ENCODE peak calls at places on chromosomes 13 and 19, in six cellular contexts. One of them, this sample, is unnamed.

GRCh38 chr19:55460670-55461258 is 678 bp downstream of the ISOC2 start:
- DNase-seq in ovary: peak; percentile 90
- DNase-seq in BJ: peak; percentile 34
- DNase-seq in foreskin fibroblast: peak; percentile 81
- DNase-seq in gastrocnemius medialis: peak; percentile 78
- DNase-seq in HFFc6: peak; percentile 48
- DNase-seq in this sample: peak; percentile 67

GRCh38 chr13:85700909-85701308 is 98.3 kb downstream of the SLITRK6 start:
- DNase-seq in ovary: no peak
- DNase-seq in BJ: no peak
- DNase-seq in foreskin fibroblast: no peak
- DNase-seq in gastrocnemius medialis: no peak
- DNase-seq in HFFc6: no peak
- DNase-seq in this sample: no peak

GRCh38 chr13:60226507-60226906 is 62.8 kb upstream of the DIAPH3 start:
- DNase-seq in ovary: no peak
- DNase-seq in BJ: no peak
- DNase-seq in foreskin fibroblast: peak; percentile 16
- DNase-seq in gastrocnemius medialis: no peak
- DNase-seq in HFFc6: peak; percentile 49
- DNase-seq in this sample: peak; percentile 4

GRCh38 chr13:52695856-52696255 is 43.2 kb downstream of the SUGT1 start:
- DNase-seq in ovary: no peak
- DNase-seq in BJ: no peak
- DNase-seq in foreskin fibroblast: peak; percentile 37
- DNase-seq in gastrocnemius medialis: no peak
- DNase-seq in HFFc6: peak; percentile 16
- DNase-seq in this sample: no peak

GRCh38 chr13:21240586-21240985 is 64.1 kb downstream of the MRPL57 start:
- DNase-seq in ovary: no peak
- DNase-seq in BJ: peak; percentile 49
- DNase-seq in foreskin fibroblast: peak; percentile 61
- DNase-seq in gastrocnemius medialis: no peak
- DNase-seq in HFFc6: peak; percentile 70
- DNase-seq in this sample: no peak

GRCh38 chr19:18776736-18777135 is 14.4 kb downstream of the COMP start:
- DNase-seq in ovary: no peak
- DNase-seq in BJ: no peak
- DNase-seq in foreskin fibroblast: peak; percentile 59
- DNase-seq in gastrocnemius medialis: no peak
- DNase-seq in HFFc6: peak; percentile 51
- DNase-seq in this sample: no peak

GRCh38 chr13:41505209-41505835 is 48.0 kb downstream of the RGCC start:
- DNase-seq in ovary: no peak
- DNase-seq in BJ: peak; percentile 90
- DNase-seq in foreskin fibroblast: peak; percentile 84
- DNase-seq in gastrocnemius medialis: no peak
- DNase-seq in HFFc6: peak; percentile 96
- DNase-seq in this sample: no peak

GRCh38 chr19:2154587-2155075 is 3.3 kb upstream of the AP3D1 start:
- DNase-seq in ovary: no peak
- DNase-seq in BJ: peak; percentile 87
- DNase-seq in foreskin fibroblast: no peak
- DNase-seq in gastrocnemius medialis: no peak
- DNase-seq in HFFc6: peak; percentile 96
- DNase-seq in this sample: peak; percentile 74

GRCh38 chr19:16970821-16971220 is 55.8 kb downstream of the CPAMD8 start:
- DNase-seq in ovary: no peak
- DNase-seq in BJ: no peak
- DNase-seq in foreskin fibroblast: no peak
- DNase-seq in gastrocnemius medialis: no peak
- DNase-seq in HFFc6: no peak
- DNase-seq in this sample: no peak

GRCh38 chr13:64429691-64430090 is 2800.4 kb downstream of the PCDH9 start:
- DNase-seq in ovary: no peak
- DNase-seq in BJ: no peak
- DNase-seq in foreskin fibroblast: no peak
- DNase-seq in gastrocnemius medialis: no peak
- DNase-seq in HFFc6: no peak
- DNase-seq in this sample: no peak

GRCh38 chr19:57279418-57280164 is 694 bp upstream of the ZNF460 start:
- DNase-seq in ovary: peak; percentile 90
- DNase-seq in BJ: peak; percentile 74
- DNase-seq in foreskin fibroblast: peak; percentile 94
- DNase-seq in gastrocnemius medialis: peak; percentile 93
- DNase-seq in HFFc6: peak; percentile 90
- DNase-seq in this sample: peak; percentile 94

GRCh38 chr13:51202477-51203046 is 19.6 kb upstream of the FAM124A start:
- DNase-seq in ovary: no peak
- DNase-seq in BJ: no peak
- DNase-seq in foreskin fibroblast: no peak
- DNase-seq in gastrocnemius medialis: no peak
- DNase-seq in HFFc6: no peak
- DNase-seq in this sample: no peak

GRCh38 chr19:46052896-46053295 is 12.1 kb upstream of the IGFL4 start:
- DNase-seq in ovary: no peak
- DNase-seq in BJ: no peak
- DNase-seq in foreskin fibroblast: no peak
- DNase-seq in gastrocnemius medialis: no peak
- DNase-seq in HFFc6: no peak
- DNase-seq in this sample: no peak

GRCh38 chr19:29819986-29820385 is 8.2 kb downstream of the CCNE1 start:
- DNase-seq in ovary: no peak
- DNase-seq in BJ: no peak
- DNase-seq in foreskin fibroblast: no peak
- DNase-seq in gastrocnemius medialis: no peak
- DNase-seq in HFFc6: no peak
- DNase-seq in this sample: no peak

GRCh38 chr19:55635334-55635717 is 5.5 kb upstream of the ZNF580 start:
- DNase-seq in ovary: no peak
- DNase-seq in BJ: no peak
- DNase-seq in foreskin fibroblast: no peak
- DNase-seq in gastrocnemius medialis: no peak
- DNase-seq in HFFc6: no peak
- DNase-seq in this sample: no peak

GRCh38 chr13:112349681-112350080 is 26.5 kb upstream of the SPACA7 start:
- DNase-seq in ovary: no peak
- DNase-seq in BJ: no peak
- DNase-seq in foreskin fibroblast: no peak
- DNase-seq in gastrocnemius medialis: no peak
- DNase-seq in HFFc6: no peak
- DNase-seq in this sample: no peak

GRCh38 chr19:46192990-46193650 is 36.4 kb upstream of the IGFL1 start:
- DNase-seq in ovary: no peak
- DNase-seq in BJ: peak; percentile 48
- DNase-seq in foreskin fibroblast: peak; percentile 65
- DNase-seq in gastrocnemius medialis: peak; percentile 46
- DNase-seq in HFFc6: peak; percentile 79
- DNase-seq in this sample: peak; percentile 70

GRCh38 chr19:31350693-31351211 is 1.5 kb upstream of the TSHZ3 start:
- DNase-seq in ovary: peak; percentile 41
- DNase-seq in BJ: no peak
- DNase-seq in foreskin fibroblast: peak; percentile 64
- DNase-seq in gastrocnemius medialis: no peak
- DNase-seq in HFFc6: peak; percentile 36
- DNase-seq in this sample: no peak

GRCh38 chr13:114132419-114133121 is at the start of gene RASA3:
- DNase-seq in ovary: peak; percentile 64
- DNase-seq in BJ: no peak
- DNase-seq in foreskin fibroblast: peak; percentile 82
- DNase-seq in gastrocnemius medialis: peak; percentile 66
- DNase-seq in HFFc6: peak; percentile 52
- DNase-seq in this sample: peak; percentile 75

GRCh38 chr19:4556574-4557185 is 2.8 kb downstream of the SEMA6B start:
- DNase-seq in ovary: no peak
- DNase-seq in BJ: no peak
- DNase-seq in foreskin fibroblast: no peak
- DNase-seq in gastrocnemius medialis: no peak
- DNase-seq in HFFc6: no peak
- DNase-seq in this sample: peak; percentile 96

GRCh38 chr13:35765387-35765786 is 288.9 kb upstream of the MAB21L1 start:
- DNase-seq in ovary: no peak
- DNase-seq in BJ: no peak
- DNase-seq in foreskin fibroblast: no peak
- DNase-seq in gastrocnemius medialis: no peak
- DNase-seq in HFFc6: no peak
- DNase-seq in this sample: no peak

GRCh38 chr13:37173214-37173613 is 67.8 kb upstream of the CSNK1A1L start:
- DNase-seq in ovary: no peak
- DNase-seq in BJ: peak; percentile 86
- DNase-seq in foreskin fibroblast: peak; percentile 80
- DNase-seq in gastrocnemius medialis: no peak
- DNase-seq in HFFc6: peak; percentile 81
- DNase-seq in this sample: no peak

GRCh38 chr19:51124729-51125128 is at the start of gene SIGLEC9:
- DNase-seq in ovary: peak; percentile 74
- DNase-seq in BJ: no peak
- DNase-seq in foreskin fibroblast: no peak
- DNase-seq in gastrocnemius medialis: peak; percentile 47
- DNase-seq in HFFc6: no peak
- DNase-seq in this sample: no peak

GRCh38 chr13:99572921-99573320 is 71.6 kb downstream of the TM9SF2 start:
- DNase-seq in ovary: no peak
- DNase-seq in BJ: no peak
- DNase-seq in foreskin fibroblast: peak; percentile 8
- DNase-seq in gastrocnemius medialis: no peak
- DNase-seq in HFFc6: no peak
- DNase-seq in this sample: no peak

GRCh38 chr13:40452038-40452666 is 214.3 kb downstream of the FOXO1 start:
- DNase-seq in ovary: no peak
- DNase-seq in BJ: no peak
- DNase-seq in foreskin fibroblast: no peak
- DNase-seq in gastrocnemius medialis: no peak
- DNase-seq in HFFc6: no peak
- DNase-seq in this sample: no peak

GRCh38 chr19:16226878-16227836 is 29.4 kb downstream of the AP1M1 start:
- DNase-seq in ovary: no peak
- DNase-seq in BJ: no peak
- DNase-seq in foreskin fibroblast: no peak
- DNase-seq in gastrocnemius medialis: no peak
- DNase-seq in HFFc6: no peak
- DNase-seq in this sample: no peak

GRCh38 chr13:94749162-94749561 is 36.8 kb upstream of the SOX21 start:
- DNase-seq in ovary: no peak
- DNase-seq in BJ: no peak
- DNase-seq in foreskin fibroblast: no peak
- DNase-seq in gastrocnemius medialis: no peak
- DNase-seq in HFFc6: no peak
- DNase-seq in this sample: no peak

GRCh38 chr13:63299995-63300394 is 1884.3 kb upstream of the PCDH20 start:
- DNase-seq in ovary: no peak
- DNase-seq in BJ: no peak
- DNase-seq in foreskin fibroblast: no peak
- DNase-seq in gastrocnemius medialis: no peak
- DNase-seq in HFFc6: no peak
- DNase-seq in this sample: no peak

GRCh38 chr19:49118565-49119410 is at the start of gene C19orf73:
- DNase-seq in ovary: peak; percentile 93
- DNase-seq in BJ: no peak
- DNase-seq in foreskin fibroblast: peak; percentile 93
- DNase-seq in gastrocnemius medialis: peak; percentile 93
- DNase-seq in HFFc6: peak; percentile 92
- DNase-seq in this sample: peak; percentile 99
- TF ChIP-seq CTCF in ovary: peak; percentile 45
- TF ChIP-seq CTCF in BJ: peak; percentile 19
- TF ChIP-seq CTCF in foreskin fibroblast: no peak
- TF ChIP-seq CTCF in gastrocnemius medialis: peak; percentile 32
- TF ChIP-seq CTCF in HFFc6: peak; percentile 46
- TF ChIP-seq CTCF in this sample: no peak

DNA sequence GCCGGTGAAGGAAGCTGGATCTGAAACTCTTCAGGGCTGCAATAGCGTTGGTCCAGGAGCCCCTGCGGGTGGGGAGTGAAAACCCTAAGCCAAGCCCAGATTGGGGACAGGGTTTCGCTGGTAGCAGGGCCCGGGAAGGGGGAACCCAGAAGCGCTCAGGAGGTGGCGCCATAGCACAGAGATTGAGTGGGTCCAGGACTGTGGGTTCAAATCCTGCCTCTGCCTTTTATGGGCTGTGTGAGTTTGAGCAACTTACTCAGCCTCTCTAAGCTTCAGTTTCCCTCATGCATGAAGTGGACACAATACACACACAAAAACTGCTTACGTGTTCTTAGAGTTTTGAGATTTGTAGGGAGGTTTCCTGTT is 8.3 kb upstream of the SYCN start:
- DNase-seq in ovary: no peak
- DNase-seq in BJ: no peak
- DNase-seq in foreskin fibroblast: no peak
- DNase-seq in gastrocnemius medialis: no peak
- DNase-seq in HFFc6: no peak
- DNase-seq in this sample: no peak
- TF ChIP-seq CTCF in ovary: no peak
- TF ChIP-seq CTCF in BJ: peak; percentile 22
- TF ChIP-seq CTCF in foreskin fibroblast: peak; percentile 17
- TF ChIP-seq CTCF in gastrocnemius medialis: no peak
- TF ChIP-seq CTCF in HFFc6: peak; percentile 58
- TF ChIP-seq CTCF in this sample: no peak

DNA sequence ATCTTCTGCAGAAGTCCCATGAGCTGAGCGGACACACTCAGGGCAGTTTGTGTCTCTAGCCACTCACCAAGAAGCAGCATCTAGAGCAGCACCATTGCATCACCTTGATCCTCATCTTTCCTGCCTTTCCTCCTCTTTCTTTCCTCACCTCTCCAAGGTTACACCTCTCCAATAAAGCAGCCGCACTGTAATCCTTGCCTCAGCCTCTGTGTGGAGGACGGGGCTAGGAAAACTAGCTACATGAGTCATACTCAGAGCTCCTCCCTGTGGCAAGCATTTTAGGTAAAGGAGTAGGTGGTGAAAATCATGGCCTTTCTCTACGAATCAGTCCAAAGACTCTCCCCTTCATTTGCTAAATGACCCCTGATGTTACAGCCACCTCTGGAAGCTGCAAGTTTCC is 108.8 kb downstream of the DNAJC15 start:
- DNase-seq in ovary: no peak
- DNase-seq in BJ: no peak
- DNase-seq in foreskin fibroblast: peak; percentile 10
- DNase-seq in gastrocnemius medialis: no peak
- DNase-seq in HFFc6: no peak
- DNase-seq in this sample: peak; percentile 75
- TF ChIP-seq CTCF in ovary: no peak
- TF ChIP-seq CTCF in BJ: peak; percentile 21
- TF ChIP-seq CTCF in foreskin fibroblast: peak; percentile 11
- TF ChIP-seq CTCF in gastrocnemius medialis: no peak
- TF ChIP-seq CTCF in HFFc6: no peak
- TF ChIP-seq CTCF in this sample: no peak

DNA sequence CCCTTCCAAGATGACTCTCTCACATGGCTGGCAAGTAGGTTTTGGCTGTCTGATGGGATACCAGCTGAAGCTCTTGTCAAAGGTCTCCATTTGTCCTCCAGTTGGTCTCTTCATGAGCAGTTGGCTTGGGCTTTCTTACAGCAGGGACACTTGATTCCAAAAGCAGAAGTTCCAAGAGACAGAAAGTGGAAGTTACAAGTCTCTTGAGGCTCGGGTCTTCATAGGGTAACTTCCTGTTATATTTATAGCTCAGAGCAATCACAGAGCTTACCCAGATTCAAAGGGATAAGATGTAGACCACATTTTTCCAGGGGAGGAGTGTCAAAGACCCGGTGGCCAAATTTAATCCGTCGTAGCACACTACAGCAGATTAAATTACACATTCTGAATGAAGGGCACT is 440.0 kb downstream of the RFC3 start:
- DNase-seq in ovary: no peak
- DNase-seq in BJ: no peak
- DNase-seq in foreskin fibroblast: no peak
- DNase-seq in gastrocnemius medialis: no peak
- DNase-seq in HFFc6: no peak
- DNase-seq in this sample: no peak
- TF ChIP-seq CTCF in ovary: no peak
- TF ChIP-seq CTCF in BJ: no peak
- TF ChIP-seq CTCF in foreskin fibroblast: no peak
- TF ChIP-seq CTCF in gastrocnemius medialis: no peak
- TF ChIP-seq CTCF in HFFc6: no peak
- TF ChIP-seq CTCF in this sample: no peak